ENCODE peak calls at places on chromosomes 1 and 21, in nine cellular contexts. One of them, this sample, is unnamed.

GRCh38 chr21:38477241-38477640 is 21.0 kb downstream of the ERG start:
- DNase-seq in testis: no peak
- DNase-seq in Peyer's patch: no peak
- DNase-seq in tibial nerve: no peak
- DNase-seq in body of pancreas: no peak
- DNase-seq in breast epithelium: no peak
- DNase-seq in heart left ventricle: no peak
- DNase-seq in A549: no peak
- DNase-seq in endothelial cell of umbilical vein: no peak
- DNase-seq in this sample: no peak

GRCh38 chr1:231527586-231528174 is 789 bp upstream of the TSNAX start:
- DNase-seq in testis: no peak
- DNase-seq in Peyer's patch: no peak
- DNase-seq in tibial nerve: no peak
- DNase-seq in body of pancreas: no peak
- DNase-seq in breast epithelium: no peak
- DNase-seq in heart left ventricle: no peak
- DNase-seq in A549: no peak
- DNase-seq in endothelial cell of umbilical vein: no peak
- DNase-seq in this sample: no peak

GRCh38 chr1:203200059-203200553 is 13.6 kb upstream of the CHI3L1 start:
- DNase-seq in testis: no peak
- DNase-seq in Peyer's patch: no peak
- DNase-seq in tibial nerve: no peak
- DNase-seq in body of pancreas: no peak
- DNase-seq in breast epithelium: no peak
- DNase-seq in heart left ventricle: peak; percentile 28
- DNase-seq in A549: no peak
- DNase-seq in endothelial cell of umbilical vein: no peak
- DNase-seq in this sample: no peak

GRCh38 chr1:116373451-116374339 is 651 bp downstream of the ATP1A1 start:
- DNase-seq in testis: peak; percentile 69
- DNase-seq in Peyer's patch: peak; percentile 73
- DNase-seq in tibial nerve: peak; percentile 50
- DNase-seq in body of pancreas: peak; percentile 73
- DNase-seq in breast epithelium: peak; percentile 66
- DNase-seq in heart left ventricle: peak; percentile 84
- DNase-seq in A549: no peak
- DNase-seq in endothelial cell of umbilical vein: peak; percentile 59
- DNase-seq in this sample: peak; percentile 57

GRCh38 chr1:111399792-111400610 is 27.5 kb downstream of the OVGP1 start:
- DNase-seq in testis: peak; percentile 82
- DNase-seq in Peyer's patch: peak; percentile 67
- DNase-seq in tibial nerve: peak; percentile 36
- DNase-seq in body of pancreas: peak; percentile 61
- DNase-seq in breast epithelium: no peak
- DNase-seq in heart left ventricle: no peak
- DNase-seq in A549: peak; percentile 33
- DNase-seq in endothelial cell of umbilical vein: peak; percentile 46
- DNase-seq in this sample: peak; percentile 58

GRCh38 chr1:45172764-45173163 is 33.6 kb downstream of the ZSWIM5 start:
- DNase-seq in testis: no peak
- DNase-seq in Peyer's patch: no peak
- DNase-seq in tibial nerve: no peak
- DNase-seq in body of pancreas: no peak
- DNase-seq in breast epithelium: no peak
- DNase-seq in heart left ventricle: no peak
- DNase-seq in A549: no peak
- DNase-seq in endothelial cell of umbilical vein: no peak
- DNase-seq in this sample: no peak

GRCh38 chr1:92186081-92186480 is 31.6 kb upstream of the C1orf146 start:
- DNase-seq in testis: no peak
- DNase-seq in Peyer's patch: no peak
- DNase-seq in tibial nerve: no peak
- DNase-seq in body of pancreas: no peak
- DNase-seq in breast epithelium: no peak
- DNase-seq in heart left ventricle: no peak
- DNase-seq in A549: no peak
- DNase-seq in endothelial cell of umbilical vein: no peak
- DNase-seq in this sample: no peak

GRCh38 chr1:208499021-208499420 is 254.8 kb upstream of the PLXNA2 start:
- DNase-seq in testis: no peak
- DNase-seq in Peyer's patch: no peak
- DNase-seq in tibial nerve: no peak
- DNase-seq in body of pancreas: no peak
- DNase-seq in breast epithelium: no peak
- DNase-seq in heart left ventricle: no peak
- DNase-seq in A549: no peak
- DNase-seq in endothelial cell of umbilical vein: no peak
- DNase-seq in this sample: no peak

DNA sequence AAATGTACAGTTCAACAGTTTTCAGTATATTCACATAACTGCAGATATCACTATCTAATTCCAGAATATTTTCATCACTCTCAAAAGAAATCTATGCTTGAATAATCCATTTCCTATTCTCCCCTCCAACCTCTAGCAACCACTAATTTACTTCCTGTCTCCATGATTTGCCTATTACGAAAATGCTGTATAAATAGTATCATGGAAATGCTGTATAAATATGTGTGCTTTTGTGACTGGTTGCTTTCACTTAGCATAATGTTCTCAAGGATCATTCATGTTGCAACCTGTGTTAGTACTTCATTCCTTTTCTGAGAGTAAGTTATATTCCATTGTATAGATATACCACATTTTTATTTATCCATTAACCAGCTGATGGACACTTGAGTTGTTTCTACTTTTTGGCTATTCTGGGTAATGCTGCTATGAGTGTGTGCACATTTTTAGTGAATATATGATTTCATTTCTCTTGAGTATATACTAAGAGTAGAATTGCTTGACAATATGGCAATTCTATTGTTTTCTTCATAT is 115.6 kb downstream of the TNFSF18 start:
- DNase-seq in testis: no peak
- DNase-seq in Peyer's patch: no peak
- DNase-seq in tibial nerve: no peak
- DNase-seq in body of pancreas: no peak
- DNase-seq in breast epithelium: no peak
- DNase-seq in heart left ventricle: no peak
- DNase-seq in A549: no peak
- DNase-seq in endothelial cell of umbilical vein: peak; percentile 69
- DNase-seq in this sample: no peak
- H3K27ac ChIP-seq in testis: no peak overlapping the region
- H3K27ac ChIP-seq in Peyer's patch: peak overlapping the region; percentile 61
- H3K27ac ChIP-seq in tibial nerve: no peak overlapping the region
- H3K27ac ChIP-seq in body of pancreas: no peak overlapping the region
- H3K27ac ChIP-seq in breast epithelium: no peak overlapping the region
- H3K27ac ChIP-seq in heart left ventricle: peak overlapping the region; percentile 72
- H3K27ac ChIP-seq in A549: peak overlapping the region; percentile 95
- H3K27ac ChIP-seq in endothelial cell of umbilical vein: peak overlapping the region; percentile 90
- H3K27ac ChIP-seq in this sample: no peak overlapping the region

GRCh38 chr1:227790868-227791267 is 24.6 kb upstream of the PRSS38 start:
- DNase-seq in testis: no peak
- DNase-seq in Peyer's patch: no peak
- DNase-seq in tibial nerve: no peak
- DNase-seq in body of pancreas: no peak
- DNase-seq in breast epithelium: no peak
- DNase-seq in heart left ventricle: no peak
- DNase-seq in A549: no peak
- DNase-seq in endothelial cell of umbilical vein: no peak
- DNase-seq in this sample: no peak

GRCh38 chr1:227789042-227789880 is 26.2 kb upstream of the PRSS38 start:
- DNase-seq in testis: no peak
- DNase-seq in Peyer's patch: no peak
- DNase-seq in tibial nerve: peak; percentile 13
- DNase-seq in body of pancreas: no peak
- DNase-seq in breast epithelium: no peak
- DNase-seq in heart left ventricle: no peak
- DNase-seq in A549: no peak
- DNase-seq in endothelial cell of umbilical vein: no peak
- DNase-seq in this sample: peak; percentile 46

GRCh38 chr1:227791425-227792090 is 23.9 kb upstream of the PRSS38 start:
- DNase-seq in testis: no peak
- DNase-seq in Peyer's patch: no peak
- DNase-seq in tibial nerve: no peak
- DNase-seq in body of pancreas: no peak
- DNase-seq in breast epithelium: no peak
- DNase-seq in heart left ventricle: no peak
- DNase-seq in A549: no peak
- DNase-seq in endothelial cell of umbilical vein: no peak
- DNase-seq in this sample: no peak

GRCh38 chr1:227788279-227789041 is 27.0 kb upstream of the PRSS38 start:
- DNase-seq in testis: no peak
- DNase-seq in Peyer's patch: peak; percentile 32
- DNase-seq in tibial nerve: peak; percentile 13
- DNase-seq in body of pancreas: no peak
- DNase-seq in breast epithelium: peak; percentile 74
- DNase-seq in heart left ventricle: peak; percentile 88
- DNase-seq in A549: no peak
- DNase-seq in endothelial cell of umbilical vein: peak; percentile 62
- DNase-seq in this sample: no peak

DNA sequence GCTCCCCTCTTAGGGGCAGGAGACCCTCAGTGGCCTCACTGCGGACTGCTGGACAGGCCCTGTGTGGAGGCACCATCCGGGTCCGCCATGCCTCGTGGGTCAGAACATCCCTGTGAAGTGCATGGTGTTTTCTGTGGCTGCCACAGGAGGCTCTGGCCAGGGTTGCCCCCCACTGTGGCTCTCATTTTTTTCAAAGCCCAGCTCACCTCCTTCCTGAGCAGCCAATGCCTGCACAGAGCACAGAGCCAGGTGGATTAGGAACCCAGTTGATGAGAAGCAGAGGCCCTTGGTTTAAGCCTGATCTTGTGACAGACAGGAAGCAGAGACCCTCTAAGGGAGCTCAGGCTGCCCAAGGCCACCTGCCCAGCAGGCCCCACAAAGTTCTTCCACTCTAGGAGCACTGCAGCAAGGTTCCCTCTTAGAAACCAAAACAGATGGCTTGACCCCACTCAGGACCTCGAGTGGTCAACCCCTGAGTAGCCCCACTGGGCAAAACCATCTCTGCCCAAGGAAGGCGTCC is 25.5 kb upstream of the PRSS38 start:
- DNase-seq in testis: no peak
- DNase-seq in Peyer's patch: no peak
- DNase-seq in tibial nerve: no peak
- DNase-seq in body of pancreas: no peak
- DNase-seq in breast epithelium: no peak
- DNase-seq in heart left ventricle: no peak
- DNase-seq in A549: no peak
- DNase-seq in endothelial cell of umbilical vein: no peak
- DNase-seq in this sample: no peak
- TF ChIP-seq CTCF in testis: no peak
- TF ChIP-seq CTCF in Peyer's patch: no peak
- TF ChIP-seq CTCF in tibial nerve: no peak
- TF ChIP-seq CTCF in body of pancreas: no peak
- TF ChIP-seq CTCF in breast epithelium: no peak
- TF ChIP-seq CTCF in heart left ventricle: no peak
- TF ChIP-seq CTCF in A549: no peak
- TF ChIP-seq CTCF in endothelial cell of umbilical vein: no peak
- TF ChIP-seq CTCF in this sample: no peak

DNA sequence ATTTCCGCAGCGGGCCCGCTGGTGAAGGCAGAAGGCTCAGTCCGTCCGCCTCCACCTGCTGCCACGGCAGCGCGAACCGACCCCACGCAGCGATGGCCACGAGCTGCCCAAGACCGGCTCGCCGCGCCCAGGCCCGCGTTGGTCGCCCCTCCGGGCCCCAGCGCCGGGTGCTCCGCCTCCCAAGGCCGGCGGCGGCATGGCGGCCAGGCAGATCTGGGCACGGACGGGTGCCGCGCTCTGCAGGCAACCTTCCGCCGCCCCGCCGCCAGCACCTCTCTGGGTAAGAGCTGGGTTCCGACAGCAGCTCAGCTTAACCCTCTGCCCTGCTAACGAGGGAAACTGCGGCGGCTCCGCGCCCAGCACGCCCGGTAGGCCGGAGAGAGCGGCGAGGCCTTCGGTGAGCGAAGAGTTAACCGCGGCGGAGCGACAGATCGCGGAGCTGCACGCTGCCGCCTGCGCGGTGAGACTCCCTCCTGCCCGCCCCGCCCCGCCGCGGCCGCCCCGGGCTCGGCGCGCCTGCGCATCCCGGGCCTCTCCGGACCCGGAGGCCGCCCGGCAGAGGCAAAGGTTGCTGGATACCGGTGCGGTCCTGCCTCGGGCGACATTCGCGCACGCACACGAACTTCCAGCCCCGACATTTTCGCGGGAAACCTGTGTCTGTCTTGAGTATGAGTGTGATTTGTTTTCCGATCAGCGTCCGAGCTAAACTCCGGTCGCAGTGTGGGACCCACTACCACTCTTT is at the start of gene C1orf53:
- DNase-seq in testis: peak; percentile 90
- DNase-seq in Peyer's patch: peak; percentile 72
- DNase-seq in tibial nerve: peak; percentile 49
- DNase-seq in body of pancreas: peak; percentile 89
- DNase-seq in breast epithelium: peak; percentile 76
- DNase-seq in heart left ventricle: peak; percentile 92
- DNase-seq in A549: peak; percentile 91
- DNase-seq in endothelial cell of umbilical vein: peak; percentile 91
- DNase-seq in this sample: peak; percentile 90
- TF ChIP-seq POLR2A in testis: no peak
- TF ChIP-seq POLR2A in Peyer's patch: peak; percentile 39
- TF ChIP-seq POLR2A in tibial nerve: peak; percentile 4
- TF ChIP-seq POLR2A in body of pancreas: peak; percentile 65
- TF ChIP-seq POLR2A in breast epithelium: no peak
- TF ChIP-seq POLR2A in heart left ventricle: peak; percentile 58
- TF ChIP-seq POLR2A in A549: peak; percentile 90
- TF ChIP-seq POLR2A in endothelial cell of umbilical vein: peak; percentile 74
- TF ChIP-seq POLR2A in this sample: peak; percentile 81

GRCh38 chr1:55056632-55056992 is 17.3 kb downstream of the PCSK9 start:
- DNase-seq in testis: no peak
- DNase-seq in Peyer's patch: no peak
- DNase-seq in tibial nerve: no peak
- DNase-seq in body of pancreas: no peak
- DNase-seq in breast epithelium: no peak
- DNase-seq in heart left ventricle: no peak
- DNase-seq in A549: no peak
- DNase-seq in endothelial cell of umbilical vein: no peak
- DNase-seq in this sample: no peak

GRCh38 chr1:55055084-55055882 is 15.9 kb downstream of the PCSK9 start:
- DNase-seq in testis: no peak
- DNase-seq in Peyer's patch: no peak
- DNase-seq in tibial nerve: no peak
- DNase-seq in body of pancreas: no peak
- DNase-seq in breast epithelium: peak; percentile 20
- DNase-seq in heart left ventricle: no peak
- DNase-seq in A549: no peak
- DNase-seq in endothelial cell of umbilical vein: no peak
- DNase-seq in this sample: peak; percentile 80

GRCh38 chr1:55057270-55057955 is 18.1 kb downstream of the PCSK9 start:
- DNase-seq in testis: no peak
- DNase-seq in Peyer's patch: no peak
- DNase-seq in tibial nerve: no peak
- DNase-seq in body of pancreas: no peak
- DNase-seq in breast epithelium: peak; percentile 43
- DNase-seq in heart left ventricle: no peak
- DNase-seq in A549: no peak
- DNase-seq in endothelial cell of umbilical vein: no peak
- DNase-seq in this sample: no peak

GRCh38 chr1:55054396-55054795 is 15.0 kb downstream of the PCSK9 start:
- DNase-seq in testis: no peak
- DNase-seq in Peyer's patch: no peak
- DNase-seq in tibial nerve: no peak
- DNase-seq in body of pancreas: no peak
- DNase-seq in breast epithelium: no peak
- DNase-seq in heart left ventricle: no peak
- DNase-seq in A549: no peak
- DNase-seq in endothelial cell of umbilical vein: no peak
- DNase-seq in this sample: no peak

DNA sequence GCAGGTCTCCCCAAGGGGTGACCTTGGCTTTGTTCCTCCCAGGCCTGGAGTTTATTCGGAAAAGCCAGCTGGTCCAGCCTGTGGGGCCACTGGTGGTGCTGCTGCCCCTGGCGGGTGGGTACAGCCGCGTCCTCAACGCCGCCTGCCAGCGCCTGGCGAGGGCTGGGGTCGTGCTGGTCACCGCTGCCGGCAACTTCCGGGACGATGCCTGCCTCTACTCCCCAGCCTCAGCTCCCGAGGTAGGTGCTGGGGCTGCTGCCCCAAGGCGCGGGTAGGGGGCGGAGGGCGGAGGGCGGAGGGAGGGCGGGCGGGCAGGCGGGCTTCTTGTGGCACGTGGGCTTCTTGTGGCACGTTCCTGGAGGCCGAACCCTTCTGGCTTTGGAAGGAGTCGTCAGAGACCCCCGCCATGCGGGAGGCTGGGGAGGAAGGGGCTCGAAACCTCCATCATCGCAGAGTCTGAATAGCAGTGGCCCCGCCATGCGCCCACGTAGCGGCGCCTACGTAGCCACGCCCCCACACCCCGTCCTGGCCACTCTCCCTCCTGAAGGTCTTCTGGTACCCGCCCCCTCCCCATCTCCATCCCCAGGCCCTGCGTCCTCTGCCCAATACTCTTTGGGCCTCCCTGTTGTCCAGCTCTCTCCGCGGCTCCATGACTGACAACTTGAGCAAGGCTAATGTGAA is 16.7 kb downstream of the PCSK9 start:
- DNase-seq in testis: peak; percentile 57
- DNase-seq in Peyer's patch: no peak
- DNase-seq in tibial nerve: no peak
- DNase-seq in body of pancreas: no peak
- DNase-seq in breast epithelium: peak; percentile 45
- DNase-seq in heart left ventricle: no peak
- DNase-seq in A549: no peak
- DNase-seq in endothelial cell of umbilical vein: no peak
- DNase-seq in this sample: no peak
- H3K27ac ChIP-seq in testis: no peak overlapping the region
- H3K27ac ChIP-seq in Peyer's patch: no peak overlapping the region
- H3K27ac ChIP-seq in tibial nerve: no peak overlapping the region
- H3K27ac ChIP-seq in body of pancreas: no peak overlapping the region
- H3K27ac ChIP-seq in breast epithelium: no peak overlapping the region
- H3K27ac ChIP-seq in heart left ventricle: no peak overlapping the region
- H3K27ac ChIP-seq in A549: no peak overlapping the region
- H3K27ac ChIP-seq in endothelial cell of umbilical vein: no peak overlapping the region
- H3K27ac ChIP-seq in this sample: peak overlapping the region; percentile 54

This sample was measured in right lobe of liver.